ENCODE peak calls at places on chromosomes 3 and 15, in six cellular contexts. W, J, Q, T, G and C are unnamed samples.

GRCh38 chr3:51622868-51623267 is 48.2 kb upstream of the TEX264 start:
- DNase-seq in J (no peak), T (no peak), W (no peak), Q (no peak), G (peak), C (no peak)

GRCh38 chr3:151281671-151282334 is 3.5 kb upstream of the P2RY14 start:
- DNase-seq in Q (no peak), G (no peak), J (no peak), W (no peak), T (no peak), C (no peak)

GRCh38 chr3:10419637-10420232 is 85.7 kb downstream of the ATP2B2 start:
- DNase-seq in W (peak), J (no peak), Q (no peak), T (no peak), G (no peak), C (no peak)

GRCh38 chr3:189776163-189776824 is 145.1 kb downstream of the TP63 start:
- DNase-seq in Q (no peak), G (no peak), W (no peak), J (no peak), T (no peak), C (no peak)

GRCh38 chr3:187101184-187102072 is 37.9 kb downstream of the RPL39L start:
- DNase-seq in T (peak), G (no peak), W (peak), J (peak), Q (no peak), C (peak)

GRCh38 chr3:126982125-126982521 is 792 bp upstream of the PLXNA1 start:
- DNase-seq in W (peak), J (peak), G (no peak), Q (peak), T (no peak), C (no peak)

GRCh38 chr3:98541695-98542094 is 9.9 kb downstream of the GPR15 start:
- DNase-seq in W (no peak), J (no peak), T (no peak), G (no peak), Q (no peak), C (no peak)

GRCh38 chr3:161401389-161401788 is 30.1 kb upstream of the SPTSSB start:
- DNase-seq in G (no peak), W (peak), Q (no peak), T (no peak), J (no peak), C (no peak)

GRCh38 chr3:184880616-184881015 is 68.7 kb downstream of the VPS8 start:
- DNase-seq in J (no peak), T (no peak), W (no peak), Q (no peak), G (no peak), C (no peak)

GRCh38 chr3:193897791-193898190 is 238.2 kb upstream of the HES1 start:
- DNase-seq in W (no peak), T (no peak), J (no peak), G (no peak), Q (no peak), C (no peak)

GRCh38 chr15:50633653-50634052 is 52.9 kb downstream of the TRPM7 start:
- DNase-seq in T (no peak), W (no peak), J (no peak), G (no peak), Q (no peak), C (no peak)

GRCh38 chr3:169861871-169862270 is 7.9 kb downstream of the LRRC31 start:
- DNase-seq in W (no peak), Q (no peak), G (no peak), T (no peak), J (no peak), C (no peak)

GRCh38 chr3:175737646-175738572 is 878.8 kb downstream of the NAALADL2 start:
- DNase-seq in Q (no peak), G (no peak), T (no peak), W (peak), J (no peak), C (no peak)

GRCh38 chr3:159928692-159929091 is 59.9 kb upstream of the IL12A start:
- DNase-seq in Q (no peak), T (no peak), J (no peak), G (no peak), W (peak), C (no peak)

GRCh38 chr3:70120360-70120966 is 120.9 kb downstream of the SAMMSON start:
- DNase-seq in W (peak), Q (peak), G (no peak), J (peak), T (peak), C (peak)